ENCODE peak calls at places on chromosome 21, in nine cellular contexts. One of them, this sample, is unnamed.

GRCh38 chr21:33975548-33976081 is 60.0 kb upstream of the ATP5PO start:
- DNase-seq in heart right ventricle: no peak
- DNase-seq in AG09319: no peak
- DNase-seq in colonic mucosa: no peak
- DNase-seq in NT2/D1: no peak
- DNase-seq in RCC 7860: peak
- DNase-seq in NCI-H1930: no peak
- DNase-seq in putamen: no peak
- DNase-seq in germinal center: peak
- DNase-seq in this sample: no peak

GRCh38 chr21:14878971-14879370 is 185.8 kb downstream of the NRIP1 start:
- DNase-seq in AG09319: no peak
- DNase-seq in NT2/D1: no peak
- DNase-seq in colonic mucosa: no peak
- DNase-seq in germinal center: no peak
- DNase-seq in NCI-H1930: no peak
- DNase-seq in RCC 7860: no peak
- DNase-seq in heart right ventricle: no peak
- DNase-seq in putamen: no peak
- DNase-seq in this sample: no peak

GRCh38 chr21:32004281-32004680 is 131.5 kb downstream of the HUNK start:
- DNase-seq in NT2/D1: no peak
- DNase-seq in AG09319: no peak
- DNase-seq in germinal center: no peak
- DNase-seq in putamen: no peak
- DNase-seq in RCC 7860: no peak
- DNase-seq in heart right ventricle: no peak
- DNase-seq in NCI-H1930: no peak
- DNase-seq in colonic mucosa: no peak
- DNase-seq in this sample: no peak

GRCh38 chr21:35138665-35139381 is 89.7 kb upstream of the RUNX1 start:
- DNase-seq in germinal center: peak
- DNase-seq in NCI-H1930: no peak
- DNase-seq in AG09319: no peak
- DNase-seq in NT2/D1: no peak
- DNase-seq in putamen: no peak
- DNase-seq in heart right ventricle: no peak
- DNase-seq in colonic mucosa: no peak
- DNase-seq in RCC 7860: peak
- DNase-seq in this sample: peak

GRCh38 chr21:36245115-36245514 is 74.9 kb upstream of the MORC3 start:
- DNase-seq in colonic mucosa: no peak
- DNase-seq in AG09319: no peak
- DNase-seq in putamen: no peak
- DNase-seq in germinal center: no peak
- DNase-seq in RCC 7860: no peak
- DNase-seq in NT2/D1: no peak
- DNase-seq in NCI-H1930: no peak
- DNase-seq in heart right ventricle: no peak
- DNase-seq in this sample: no peak

GRCh38 chr21:45989355-45990048 is 7.9 kb downstream of the COL6A1 start:
- DNase-seq in NCI-H1930: no peak
- DNase-seq in putamen: no peak
- DNase-seq in germinal center: no peak
- DNase-seq in RCC 7860: no peak
- DNase-seq in NT2/D1: no peak
- DNase-seq in heart right ventricle: peak
- DNase-seq in colonic mucosa: no peak
- DNase-seq in AG09319: no peak
- DNase-seq in this sample: no peak

GRCh38 chr21:40902299-40902698 is 55.3 kb upstream of the DSCAM start:
- DNase-seq in heart right ventricle: peak
- DNase-seq in AG09319: no peak
- DNase-seq in NT2/D1: no peak
- DNase-seq in NCI-H1930: no peak
- DNase-seq in colonic mucosa: no peak
- DNase-seq in putamen: peak
- DNase-seq in RCC 7860: no peak
- DNase-seq in germinal center: no peak
- DNase-seq in this sample: no peak

GRCh38 chr21:38680401-38680800 is 125.3 kb upstream of the ETS2 start:
- DNase-seq in RCC 7860: no peak
- DNase-seq in heart right ventricle: no peak
- DNase-seq in NT2/D1: no peak
- DNase-seq in putamen: no peak
- DNase-seq in AG09319: no peak
- DNase-seq in colonic mucosa: no peak
- DNase-seq in germinal center: no peak
- DNase-seq in NCI-H1930: no peak
- DNase-seq in this sample: no peak

GRCh38 chr21:38323721-38324591 is 67.2 kb downstream of the KCNJ15 start:
- DNase-seq in AG09319: no peak
- DNase-seq in colonic mucosa: no peak
- DNase-seq in NCI-H1930: no peak
- DNase-seq in putamen: no peak
- DNase-seq in NT2/D1: peak
- DNase-seq in heart right ventricle: no peak
- DNase-seq in RCC 7860: peak
- DNase-seq in germinal center: no peak
- DNase-seq in this sample: no peak

GRCh38 chr21:46226920-46227599 is 1.5 kb downstream of the LSS start:
- DNase-seq in germinal center: peak
- DNase-seq in putamen: no peak
- DNase-seq in NT2/D1: no peak
- DNase-seq in RCC 7860: no peak
- DNase-seq in heart right ventricle: no peak
- DNase-seq in AG09319: peak
- DNase-seq in NCI-H1930: no peak
- DNase-seq in colonic mucosa: no peak
- DNase-seq in this sample: no peak

GRCh38 chr21:24224411-24224810 is 1382.9 kb downstream of the MRPL39 start:
- DNase-seq in NCI-H1930: no peak
- DNase-seq in germinal center: no peak
- DNase-seq in colonic mucosa: no peak
- DNase-seq in AG09319: no peak
- DNase-seq in NT2/D1: no peak
- DNase-seq in heart right ventricle: no peak
- DNase-seq in putamen: no peak
- DNase-seq in RCC 7860: no peak
- DNase-seq in this sample: no peak

GRCh38 chr21:46150491-46151121 is 4.8 kb downstream of the FTCD start:
- DNase-seq in NT2/D1: no peak
- DNase-seq in AG09319: no peak
- DNase-seq in colonic mucosa: no peak
- DNase-seq in NCI-H1930: no peak
- DNase-seq in RCC 7860: no peak
- DNase-seq in heart right ventricle: no peak
- DNase-seq in putamen: no peak
- DNase-seq in germinal center: no peak
- DNase-seq in this sample: no peak

GRCh38 chr21:42222386-42222785 is 3.4 kb downstream of the ABCG1 start:
- DNase-seq in AG09319: no peak
- DNase-seq in putamen: no peak
- DNase-seq in RCC 7860: no peak
- DNase-seq in NCI-H1930: no peak
- DNase-seq in heart right ventricle: no peak
- DNase-seq in germinal center: no peak
- DNase-seq in colonic mucosa: no peak
- DNase-seq in NT2/D1: no peak
- DNase-seq in this sample: no peak

GRCh38 chr21:27021801-27022200 is 54.9 kb upstream of the ADAMTS5 start:
- DNase-seq in AG09319: no peak
- DNase-seq in NCI-H1930: no peak
- DNase-seq in heart right ventricle: no peak
- DNase-seq in germinal center: no peak
- DNase-seq in NT2/D1: no peak
- DNase-seq in colonic mucosa: no peak
- DNase-seq in putamen: peak
- DNase-seq in RCC 7860: no peak
- DNase-seq in this sample: no peak

GRCh38 chr21:33762798-33763572 is 120.7 kb downstream of the ITSN1 start:
- DNase-seq in heart right ventricle: no peak
- DNase-seq in NT2/D1: no peak
- DNase-seq in germinal center: no peak
- DNase-seq in RCC 7860: peak
- DNase-seq in putamen: no peak
- DNase-seq in colonic mucosa: no peak
- DNase-seq in AG09319: no peak
- DNase-seq in NCI-H1930: no peak
- DNase-seq in this sample: no peak

GRCh38 chr21:45831991-45832740 is 149.4 kb upstream of the COL6A1 start:
- DNase-seq in heart right ventricle: no peak
- DNase-seq in RCC 7860: no peak
- DNase-seq in germinal center: no peak
- DNase-seq in NCI-H1930: no peak
- DNase-seq in colonic mucosa: no peak
- DNase-seq in AG09319: no peak
- DNase-seq in NT2/D1: no peak
- DNase-seq in putamen: no peak
- DNase-seq in this sample: no peak

GRCh38 chr21:28590026-28590425 is 402.7 kb downstream of the LTN1 start:
- DNase-seq in germinal center: no peak
- DNase-seq in heart right ventricle: no peak
- DNase-seq in putamen: no peak
- DNase-seq in NT2/D1: no peak
- DNase-seq in RCC 7860: no peak
- DNase-seq in NCI-H1930: no peak
- DNase-seq in AG09319: no peak
- DNase-seq in colonic mucosa: no peak
- DNase-seq in this sample: no peak

GRCh38 chr21:35738342-35738961 is 321.9 kb downstream of the SETD4 start:
- DNase-seq in NT2/D1: no peak
- DNase-seq in AG09319: no peak
- DNase-seq in colonic mucosa: no peak
- DNase-seq in heart right ventricle: peak
- DNase-seq in NCI-H1930: no peak
- DNase-seq in germinal center: no peak
- DNase-seq in RCC 7860: peak
- DNase-seq in putamen: no peak
- DNase-seq in this sample: no peak

GRCh38 chr21:34199121-34199910 is 125.9 kb downstream of the MRPS6 start:
- DNase-seq in colonic mucosa: no peak
- DNase-seq in AG09319: no peak
- DNase-seq in heart right ventricle: no peak
- DNase-seq in putamen: no peak
- DNase-seq in NCI-H1930: no peak
- DNase-seq in NT2/D1: no peak
- DNase-seq in germinal center: no peak
- DNase-seq in RCC 7860: no peak
- DNase-seq in this sample: no peak

GRCh38 chr21:45324430-45325205 is 36.9 kb upstream of the POFUT2 start:
- DNase-seq in putamen: no peak
- DNase-seq in heart right ventricle: no peak
- DNase-seq in germinal center: no peak
- DNase-seq in AG09319: no peak
- DNase-seq in RCC 7860: no peak
- DNase-seq in NCI-H1930: no peak
- DNase-seq in colonic mucosa: no peak
- DNase-seq in NT2/D1: no peak
- DNase-seq in this sample: no peak

GRCh38 chr21:45551316-45551715 is 9.1 kb upstream of the SLC19A1 start:
- DNase-seq in colonic mucosa: no peak
- DNase-seq in heart right ventricle: no peak
- DNase-seq in putamen: no peak
- DNase-seq in RCC 7860: peak
- DNase-seq in AG09319: no peak
- DNase-seq in germinal center: no peak
- DNase-seq in NCI-H1930: no peak
- DNase-seq in NT2/D1: no peak
- DNase-seq in this sample: no peak

GRCh38 chr21:45935628-45936027 is 45.9 kb upstream of the COL6A1 start:
- DNase-seq in NT2/D1: peak
- DNase-seq in colonic mucosa: no peak
- DNase-seq in AG09319: no peak
- DNase-seq in putamen: no peak
- DNase-seq in RCC 7860: no peak
- DNase-seq in germinal center: no peak
- DNase-seq in NCI-H1930: no peak
- DNase-seq in heart right ventricle: no peak
- DNase-seq in this sample: no peak

GRCh38 chr21:33949516-33950424 is 34.2 kb upstream of the ATP5PO start:
- DNase-seq in AG09319: no peak
- DNase-seq in putamen: no peak
- DNase-seq in colonic mucosa: no peak
- DNase-seq in heart right ventricle: no peak
- DNase-seq in RCC 7860: no peak
- DNase-seq in NT2/D1: no peak
- DNase-seq in NCI-H1930: no peak
- DNase-seq in germinal center: peak
- DNase-seq in this sample: no peak

GRCh38 chr21:15797577-15798363 is 68.0 kb downstream of the USP25 start:
- DNase-seq in AG09319: no peak
- DNase-seq in colonic mucosa: no peak
- DNase-seq in heart right ventricle: no peak
- DNase-seq in NT2/D1: no peak
- DNase-seq in putamen: no peak
- DNase-seq in NCI-H1930: no peak
- DNase-seq in RCC 7860: no peak
- DNase-seq in germinal center: no peak
- DNase-seq in this sample: no peak

GRCh38 chr21:34261841-34262832 is 101.7 kb upstream of the KCNE2 start:
- DNase-seq in NCI-H1930: no peak
- DNase-seq in heart right ventricle: no peak
- DNase-seq in NT2/D1: no peak
- DNase-seq in putamen: no peak
- DNase-seq in germinal center: no peak
- DNase-seq in colonic mucosa: no peak
- DNase-seq in AG09319: no peak
- DNase-seq in RCC 7860: no peak
- DNase-seq in this sample: no peak

GRCh38 chr21:30102881-30103280 is 63.7 kb downstream of the CLDN17 start:
- DNase-seq in NT2/D1: peak
- DNase-seq in colonic mucosa: no peak
- DNase-seq in heart right ventricle: no peak
- DNase-seq in RCC 7860: no peak
- DNase-seq in germinal center: no peak
- DNase-seq in putamen: no peak
- DNase-seq in AG09319: no peak
- DNase-seq in NCI-H1930: peak
- DNase-seq in this sample: no peak

GRCh38 chr21:44617071-44617501 is 5.2 kb downstream of the KRTAP10-8 start:
- DNase-seq in heart right ventricle: no peak
- DNase-seq in NT2/D1: no peak
- DNase-seq in AG09319: no peak
- DNase-seq in germinal center: no peak
- DNase-seq in RCC 7860: no peak
- DNase-seq in NCI-H1930: no peak
- DNase-seq in colonic mucosa: no peak
- DNase-seq in putamen: no peak
- DNase-seq in this sample: no peak

GRCh38 chr21:32021319-32022027 is 148.7 kb downstream of the HUNK start:
- DNase-seq in colonic mucosa: peak
- DNase-seq in heart right ventricle: peak
- DNase-seq in putamen: no peak
- DNase-seq in germinal center: no peak
- DNase-seq in NT2/D1: no peak
- DNase-seq in RCC 7860: no peak
- DNase-seq in NCI-H1930: no peak
- DNase-seq in AG09319: no peak
- DNase-seq in this sample: no peak

GRCh38 chr21:35352066-35352770 is 303.1 kb upstream of the RUNX1 start:
- DNase-seq in AG09319: peak
- DNase-seq in NCI-H1930: no peak
- DNase-seq in germinal center: no peak
- DNase-seq in putamen: no peak
- DNase-seq in NT2/D1: no peak
- DNase-seq in RCC 7860: peak
- DNase-seq in colonic mucosa: no peak
- DNase-seq in heart right ventricle: no peak
- DNase-seq in this sample: no peak

GRCh38 chr21:32705139-32705538 is 22.7 kb downstream of the SYNJ1 start:
- DNase-seq in putamen: no peak
- DNase-seq in NT2/D1: no peak
- DNase-seq in AG09319: no peak
- DNase-seq in germinal center: no peak
- DNase-seq in colonic mucosa: no peak
- DNase-seq in RCC 7860: no peak
- DNase-seq in heart right ventricle: no peak
- DNase-seq in NCI-H1930: no peak
- DNase-seq in this sample: no peak

GRCh38 chr21:38820471-38821239 is 14.9 kb downstream of the ETS2 start:
- DNase-seq in NT2/D1: no peak
- DNase-seq in NCI-H1930: no peak
- DNase-seq in putamen: no peak
- DNase-seq in germinal center: no peak
- DNase-seq in RCC 7860: no peak
- DNase-seq in heart right ventricle: no peak
- DNase-seq in colonic mucosa: peak
- DNase-seq in AG09319: no peak
- DNase-seq in this sample: no peak

This sample was measured in NCI-H1436 treated with DMSO at 0.1 percent for 48 hours.